ENCODE peak calls at places on chromosomes 1 and 21, in five cellular contexts. One of them, this sample, is unnamed.

GRCh38 chr1:9033363-9033762 is 7.1 kb upstream of the SLC2A7 start:
- DNase-seq in islet precursor cell: no peak
- DNase-seq in CD8-positive, alpha-beta T cell: no peak
- DNase-seq in left colon: no peak
- DNase-seq in aorta: no peak
- DNase-seq in this sample: no peak

GRCh38 chr21:18387994-18388393 is 15.6 kb downstream of the TMPRSS15 start:
- DNase-seq in islet precursor cell: no peak
- DNase-seq in CD8-positive, alpha-beta T cell: no peak
- DNase-seq in left colon: no peak
- DNase-seq in aorta: no peak
- DNase-seq in this sample: no peak

GRCh38 chr1:29689372-29690030 is 453.2 kb downstream of the PTPRU start:
- DNase-seq in islet precursor cell: peak
- DNase-seq in CD8-positive, alpha-beta T cell: no peak
- DNase-seq in left colon: no peak
- DNase-seq in aorta: no peak
- DNase-seq in this sample: no peak

GRCh38 chr21:38358666-38359065 is 101.9 kb downstream of the KCNJ15 start:
- DNase-seq in islet precursor cell: no peak
- DNase-seq in CD8-positive, alpha-beta T cell: no peak
- DNase-seq in left colon: no peak
- DNase-seq in aorta: no peak
- DNase-seq in this sample: no peak

GRCh38 chr1:42484382-42484781 is 21.3 kb downstream of the CCDC30 start:
- DNase-seq in islet precursor cell: peak
- DNase-seq in CD8-positive, alpha-beta T cell: no peak
- DNase-seq in left colon: no peak
- DNase-seq in aorta: no peak
- DNase-seq in this sample: peak

GRCh38 chr1:198267921-198268320 is 111.1 kb downstream of the NEK7 start:
- DNase-seq in islet precursor cell: no peak
- DNase-seq in CD8-positive, alpha-beta T cell: no peak
- DNase-seq in left colon: no peak
- DNase-seq in aorta: no peak
- DNase-seq in this sample: no peak

GRCh38 chr1:55694297-55694696 is 479.1 kb upstream of the USP24 start:
- DNase-seq in islet precursor cell: peak
- DNase-seq in CD8-positive, alpha-beta T cell: no peak
- DNase-seq in left colon: no peak
- DNase-seq in aorta: no peak
- DNase-seq in this sample: peak

GRCh38 chr1:41199375-41199774 is 42.7 kb downstream of the SCMH1 start:
- DNase-seq in islet precursor cell: no peak
- DNase-seq in CD8-positive, alpha-beta T cell: no peak
- DNase-seq in left colon: no peak
- DNase-seq in aorta: no peak
- DNase-seq in this sample: no peak

GRCh38 chr1:55720243-55720642 is 505.1 kb upstream of the USP24 start:
- DNase-seq in islet precursor cell: no peak
- DNase-seq in CD8-positive, alpha-beta T cell: no peak
- DNase-seq in left colon: peak
- DNase-seq in aorta: no peak
- DNase-seq in this sample: no peak

GRCh38 chr21:44285547-44285992 is at the start of gene AIRE:
- DNase-seq in islet precursor cell: peak
- DNase-seq in CD8-positive, alpha-beta T cell: no peak
- DNase-seq in left colon: peak
- DNase-seq in aorta: no peak
- DNase-seq in this sample: no peak

GRCh38 chr1:13756557-13757315 is 56.7 kb downstream of the PRDM2 start:
- DNase-seq in islet precursor cell: no peak
- DNase-seq in CD8-positive, alpha-beta T cell: no peak
- DNase-seq in left colon: no peak
- DNase-seq in aorta: no peak
- DNase-seq in this sample: no peak

GRCh38 chr1:58717979-58718378 is 18.1 kb upstream of the MYSM1 start:
- DNase-seq in islet precursor cell: no peak
- DNase-seq in CD8-positive, alpha-beta T cell: peak
- DNase-seq in left colon: no peak
- DNase-seq in aorta: no peak
- DNase-seq in this sample: no peak

GRCh38 chr21:34924194-34924593 is 124.9 kb downstream of the RUNX1 start:
- DNase-seq in islet precursor cell: no peak
- DNase-seq in CD8-positive, alpha-beta T cell: no peak
- DNase-seq in left colon: no peak
- DNase-seq in aorta: no peak
- DNase-seq in this sample: no peak

GRCh38 chr1:73327998-73328397 is 870.0 kb downstream of the LRRIQ3 start:
- DNase-seq in islet precursor cell: no peak
- DNase-seq in CD8-positive, alpha-beta T cell: no peak
- DNase-seq in left colon: no peak
- DNase-seq in aorta: no peak
- DNase-seq in this sample: no peak

GRCh38 chr1:36134805-36135339 is 9.8 kb upstream of the COL8A2 start:
- DNase-seq in islet precursor cell: peak
- DNase-seq in CD8-positive, alpha-beta T cell: peak
- DNase-seq in left colon: no peak
- DNase-seq in aorta: peak
- DNase-seq in this sample: peak

GRCh38 chr1:198283222-198283621 is 126.4 kb downstream of the NEK7 start:
- DNase-seq in islet precursor cell: no peak
- DNase-seq in CD8-positive, alpha-beta T cell: no peak
- DNase-seq in left colon: no peak
- DNase-seq in aorta: no peak
- DNase-seq in this sample: no peak

GRCh38 chr1:219500327-219500897 is 112.5 kb downstream of the ZC3H11B start:
- DNase-seq in islet precursor cell: no peak
- DNase-seq in CD8-positive, alpha-beta T cell: no peak
- DNase-seq in left colon: no peak
- DNase-seq in aorta: no peak
- DNase-seq in this sample: no peak

GRCh38 chr1:165886988-165887387 is 59.6 kb downstream of the UCK2 start:
- DNase-seq in islet precursor cell: no peak
- DNase-seq in CD8-positive, alpha-beta T cell: no peak
- DNase-seq in left colon: no peak
- DNase-seq in aorta: no peak
- DNase-seq in this sample: no peak

GRCh38 chr1:78408830-78409229 is 81.9 kb upstream of the PTGFR start:
- DNase-seq in islet precursor cell: no peak
- DNase-seq in CD8-positive, alpha-beta T cell: no peak
- DNase-seq in left colon: no peak
- DNase-seq in aorta: peak
- DNase-seq in this sample: no peak

GRCh38 chr1:54124472-54124871 is 28.3 kb downstream of the CDCP2 start:
- DNase-seq in islet precursor cell: no peak
- DNase-seq in CD8-positive, alpha-beta T cell: no peak
- DNase-seq in left colon: peak
- DNase-seq in aorta: no peak
- DNase-seq in this sample: no peak

GRCh38 chr1:203463469-203464062 is 12.0 kb upstream of the PRELP start:
- DNase-seq in islet precursor cell: no peak
- DNase-seq in CD8-positive, alpha-beta T cell: no peak
- DNase-seq in left colon: no peak
- DNase-seq in aorta: no peak
- DNase-seq in this sample: no peak

GRCh38 chr1:150987928-150988327 is 5.8 kb downstream of the ANXA9 start:
- DNase-seq in islet precursor cell: no peak
- DNase-seq in CD8-positive, alpha-beta T cell: no peak
- DNase-seq in left colon: no peak
- DNase-seq in aorta: peak
- DNase-seq in this sample: no peak

GRCh38 chr1:241411056-241411775 is 54.2 kb upstream of the RGS7 start:
- DNase-seq in islet precursor cell: no peak
- DNase-seq in CD8-positive, alpha-beta T cell: no peak
- DNase-seq in left colon: no peak
- DNase-seq in aorta: no peak
- DNase-seq in this sample: no peak

GRCh38 chr1:217315346-217315745 is 315.5 kb downstream of the GPATCH2 start:
- DNase-seq in islet precursor cell: no peak
- DNase-seq in CD8-positive, alpha-beta T cell: no peak
- DNase-seq in left colon: no peak
- DNase-seq in aorta: no peak
- DNase-seq in this sample: no peak

GRCh38 chr1:243508303-243508713 is 252.5 kb downstream of the SDCCAG8 start:
- DNase-seq in islet precursor cell: no peak
- DNase-seq in CD8-positive, alpha-beta T cell: peak
- DNase-seq in left colon: no peak
- DNase-seq in aorta: no peak
- DNase-seq in this sample: no peak

GRCh38 chr1:241775021-241775420 is 73.0 kb upstream of the EXO1 start:
- DNase-seq in islet precursor cell: no peak
- DNase-seq in CD8-positive, alpha-beta T cell: no peak
- DNase-seq in left colon: no peak
- DNase-seq in aorta: no peak
- DNase-seq in this sample: peak

GRCh38 chr21:27371688-27372331 is 404.9 kb upstream of the ADAMTS5 start:
- DNase-seq in islet precursor cell: no peak
- DNase-seq in CD8-positive, alpha-beta T cell: no peak
- DNase-seq in left colon: no peak
- DNase-seq in aorta: no peak
- DNase-seq in this sample: no peak

GRCh38 chr1:224739303-224739996 is 123.3 kb downstream of the CNIH3 start:
- DNase-seq in islet precursor cell: no peak
- DNase-seq in CD8-positive, alpha-beta T cell: no peak
- DNase-seq in left colon: no peak
- DNase-seq in aorta: no peak
- DNase-seq in this sample: no peak

GRCh38 chr1:112923234-112923955 is 32.6 kb downstream of the SLC16A1 start:
- DNase-seq in islet precursor cell: no peak
- DNase-seq in CD8-positive, alpha-beta T cell: no peak
- DNase-seq in left colon: no peak
- DNase-seq in aorta: no peak
- DNase-seq in this sample: no peak

GRCh38 chr1:41902125-41902524 is 16.6 kb downstream of the HIVEP3 start:
- DNase-seq in islet precursor cell: peak
- DNase-seq in CD8-positive, alpha-beta T cell: no peak
- DNase-seq in left colon: no peak
- DNase-seq in aorta: no peak
- DNase-seq in this sample: no peak

GRCh38 chr1:231421616-231421970 is 494 bp downstream of the EGLN1 start:
- DNase-seq in islet precursor cell: peak
- DNase-seq in CD8-positive, alpha-beta T cell: peak
- DNase-seq in left colon: peak
- DNase-seq in aorta: no peak
- DNase-seq in this sample: no peak

GRCh38 chr1:179867493-179868330 is 9.9 kb downstream of the TOR1AIP2 start:
- DNase-seq in islet precursor cell: peak
- DNase-seq in CD8-positive, alpha-beta T cell: peak
- DNase-seq in left colon: no peak
- DNase-seq in aorta: no peak
- DNase-seq in this sample: no peak

GRCh38 chr1:248597589-248597988 is at the start of gene OR2T10:
- DNase-seq in islet precursor cell: no peak
- DNase-seq in CD8-positive, alpha-beta T cell: no peak
- DNase-seq in left colon: no peak
- DNase-seq in aorta: no peak
- DNase-seq in this sample: no peak

GRCh38 chr1:119968068-119968492 is 71.8 kb upstream of the ADAM30 start:
- DNase-seq in islet precursor cell: peak
- DNase-seq in CD8-positive, alpha-beta T cell: peak
- DNase-seq in left colon: peak
- DNase-seq in aorta: no peak
- DNase-seq in this sample: no peak

This sample was measured in epithelial cell of prostate.